ENCODE peak calls at places on chromosome 11, in eight cellular contexts. I, C, R, L, G, T, B and U are unnamed samples.

GRCh38 chr11:1937616-1938342 is 9.4 kb upstream of the MRPL23 start:
- DNase-seq in I (no peak), C (no peak), R (no peak), L (no peak), G (no peak), T (no peak), B (no peak), U (no peak)

GRCh38 chr11:92340839-92341238 is 116.2 kb downstream of the FAT3 start:
- DNase-seq in I (no peak), C (peak; percentile 25), R (no peak), L (no peak), G (no peak), T (no peak), B (peak; percentile 5), U (peak; percentile 9)

GRCh38 chr11:92122561-92122960 is 102.1 kb upstream of the FAT3 start:
- DNase-seq in I (no peak), C (peak; percentile 21), R (no peak), L (no peak), G (no peak), T (no peak), B (no peak), U (no peak)

GRCh38 chr11:8531312-8531711 is 62.7 kb downstream of the STK33 start:
- DNase-seq in I (peak; percentile 0), C (no peak), R (no peak), L (no peak), G (no peak), T (no peak), B (no peak), U (peak; percentile 16)

GRCh38 chr11:9776203-9776602 is 112.3 kb downstream of the SWAP70 start:
- DNase-seq in I (no peak), C (peak; percentile 44), R (no peak), L (no peak), G (no peak), T (no peak), B (no peak), U (no peak)

GRCh38 chr11:29012507-29012906 is 904.3 kb downstream of the METTL15 start:
- DNase-seq in I (no peak), C (no peak), R (no peak), L (no peak), G (no peak), T (no peak), B (no peak), U (no peak)

GRCh38 chr11:86205415-86206268 is 38.9 kb upstream of the EED start:
- DNase-seq in I (no peak), C (no peak), R (no peak), L (no peak), G (no peak), T (no peak), B (no peak), U (no peak)

GRCh38 chr11:12223771-12224536 is 113.6 kb downstream of the MICAL2 start:
- DNase-seq in I (no peak), C (peak; percentile 64), R (no peak), L (no peak), G (no peak), T (no peak), B (no peak), U (no peak)

GRCh38 chr11:120627535-120628163 is 116.1 kb downstream of the GRIK4 start:
- DNase-seq in I (no peak), C (no peak), R (no peak), L (no peak), G (no peak), T (no peak), B (no peak), U (no peak)

GRCh38 chr11:100918551-100919500 is 210.8 kb downstream of the PGR start:
- DNase-seq in I (no peak), C (peak; percentile 77), R (no peak), L (no peak), G (no peak), T (no peak), B (no peak), U (peak; percentile 54)

GRCh38 chr11:57269580-57270021 is 32.6 kb upstream of the APLNR start:
- DNase-seq in I (no peak), C (no peak), R (no peak), L (no peak), G (no peak), T (no peak), B (no peak), U (no peak)

GRCh38 chr11:123302751-123303195 is 107.7 kb upstream of the CLMP start:
- DNase-seq in I (peak; percentile 34), C (peak; percentile 73), R (no peak), L (no peak), G (no peak), T (no peak), B (peak; percentile 46), U (peak; percentile 24)

GRCh38 chr11:62444271-62444833 is 25.5 kb downstream of the SCGB1A1 start:
- DNase-seq in I (peak; percentile 68), C (no peak), R (peak; percentile 42), L (no peak), G (no peak), T (peak; percentile 71), B (peak; percentile 91), U (peak; percentile 62)

GRCh38 chr11:60840711-60841430 is 1.0 kb upstream of the CCDC86 start:
- DNase-seq in I (peak; percentile 85), C (peak; percentile 21), R (no peak), L (no peak), G (no peak), T (peak; percentile 46), B (peak; percentile 95), U (peak; percentile 88)

GRCh38 chr11:60844045-60844869 is 2.3 kb downstream of the CCDC86 start:
- DNase-seq in I (peak; percentile 46), C (peak; percentile 64), R (no peak), L (no peak), G (no peak), T (no peak), B (peak; percentile 11), U (peak; percentile 27)

GRCh38 chr11:60844870-60845221 is 2.9 kb downstream of the CCDC86 start:
- DNase-seq in I (no peak), C (no peak), R (no peak), L (no peak), G (no peak), T (no peak), B (no peak), U (peak; percentile 55)

GRCh38 chr11:60842688-60843605 is 1.0 kb downstream of the CCDC86 start:
- DNase-seq in I (no peak), C (peak; percentile 37), R (no peak), L (no peak), G (no peak), T (no peak), B (peak; percentile 14), U (peak; percentile 44)

GRCh38 chr11:60841797-60842687 is at the start of gene CCDC86:
- DNase-seq in I (peak; percentile 98), C (peak; percentile 98), R (peak; percentile 93), L (peak; percentile 97), G (peak; percentile 98), T (peak; percentile 98), B (peak; percentile 97), U (peak; percentile 97)
- TF ChIP-seq CTCF in I (no peak), C (no peak), R (no peak), L (no peak), G (no peak), T (no peak), B (no peak), U (no peak)

GRCh38 chr11:59097113-59097708 is 9.8 kb upstream of the FAM111B start:
- DNase-seq in I (peak; percentile 40), C (peak; percentile 75), R (no peak), L (no peak), G (peak; percentile 45), T (peak; percentile 61), B (peak; percentile 72), U (peak; percentile 66)
- TF ChIP-seq CTCF in I (peak; percentile 77), C (peak; percentile 72), R (peak; percentile 53), L (peak; percentile 24), G (peak; percentile 72), T (peak; percentile 52), B (peak; percentile 80), U (peak; percentile 79)

DNA sequence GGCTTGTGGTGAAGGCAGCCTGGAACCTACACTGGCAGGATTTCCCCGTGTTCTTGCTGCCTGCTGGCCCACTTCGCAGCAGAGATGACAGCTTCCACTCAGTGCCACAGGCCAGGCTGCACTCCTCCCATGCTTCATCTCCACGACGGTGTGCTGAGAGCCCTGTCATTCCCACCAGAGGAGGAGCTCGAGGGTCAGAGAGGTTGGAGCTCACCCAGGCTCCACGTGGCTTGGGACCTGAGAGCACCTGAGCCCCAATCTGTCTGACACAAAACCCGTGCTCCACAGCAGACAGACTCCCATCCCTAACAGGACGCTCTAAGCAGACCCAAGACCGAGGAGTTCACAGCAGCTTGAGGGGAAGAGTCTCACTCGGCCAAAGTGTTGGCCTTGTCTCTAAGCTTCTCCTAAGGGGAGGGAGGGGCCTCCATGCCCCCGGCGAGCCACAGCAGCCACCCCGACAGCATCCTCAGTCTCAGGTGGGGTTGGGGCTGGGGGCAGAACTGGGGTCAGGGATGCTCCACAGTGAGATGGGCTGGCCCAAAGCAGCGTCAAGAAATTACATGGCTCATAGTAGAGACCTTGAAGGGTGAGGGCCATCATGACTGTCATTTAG is 10.7 kb downstream of the LRFN4 start:
- DNase-seq in I (no peak), C (no peak), R (no peak), L (no peak), G (no peak), T (no peak), B (no peak), U (no peak)
- TF ChIP-seq CTCF in I (no peak), C (no peak), R (no peak), L (no peak), G (no peak), T (no peak), B (no peak), U (no peak)

GRCh38 chr11:33391188-33391892 is 134.2 kb downstream of the HIPK3 start:
- DNase-seq in I (no peak), C (peak; percentile 7), R (no peak), L (no peak), G (no peak), T (no peak), B (no peak), U (no peak)
- TF ChIP-seq CTCF in I (no peak), C (no peak), R (no peak), L (no peak), G (no peak), T (no peak), B (no peak), U (no peak)